ENCODE peak calls at places on chromosomes 11 and 22, in eight cellular contexts. A is T follicular helper cell; R is activated CD4-positive, alpha-beta T cell treated with anti-CD3 and anti-CD28 coated beads, Interleukin-2, amount 50 U/mL, for 1 hour; J is adipocyte; F is nephron progenitor cell; G is stimulated activated naive B cell treated with anti-CD40 and anti-IgM and Interleukin-4, amounts not matched to agents 10 μg/mL and 1 μg/mL and 100 μg/mL, for 72 hours; P is fibroblast of the conjunctiva; K is NT2/D1. V is an unnamed sample.

GRCh38 chr11:1488575-1489180 is 2.1 kb upstream of the MOB2 start:
- DNase-seq in G (no peak), F (no peak), P (no peak), R (no peak), K (no peak), J (no peak), A (no peak), V (no peak)

GRCh38 chr11:120748485-120748814 is 236.9 kb downstream of the GRIK4 start:
- DNase-seq in R (no peak), F (no peak), K (no peak), G (no peak), J (no peak), P (no peak), A (no peak), V (no peak)

GRCh38 chr11:130217133-130217631 is 57.6 kb downstream of the ST14 start:
- DNase-seq in F (no peak), A (no peak), K (no peak), R (no peak), G (no peak), J (no peak), P (no peak), V (no peak)

GRCh38 chr11:2839395-2839941 is 46.1 kb downstream of the CDKN1C start:
- DNase-seq in F (no peak), G (no peak), R (no peak), A (no peak), K (no peak), P (no peak), J (no peak), V (no peak)

GRCh38 chr11:60916669-60917206 is 2.8 kb downstream of the TMEM109 start:
- DNase-seq in K (no peak), F (no peak), R (no peak), J (no peak), P (no peak), A (no peak), G (no peak), V (no peak)

GRCh38 chr11:66100272-66101037 is 30.4 kb downstream of the PACS1 start:
- DNase-seq in J (no peak), R (peak; percentile 61), A (peak; percentile 62), P (no peak), F (no peak), G (peak; percentile 43), K (no peak), V (no peak)

GRCh38 chr11:127962416-127962815 is 624.9 kb downstream of the ETS1 start:
- DNase-seq in R (no peak), G (no peak), F (no peak), K (no peak), J (peak; percentile 2), A (no peak), P (no peak), V (no peak)

GRCh38 chr11:8917157-8917820 is 6.3 kb downstream of the AKIP1 start:
- DNase-seq in K (peak; percentile 70), G (no peak), J (peak; percentile 93), P (peak; percentile 69), R (no peak), F (peak; percentile 19), A (no peak), V (no peak)

GRCh38 chr11:130891326-130891725 is 25.0 kb downstream of the SNX19 start:
- DNase-seq in K (no peak), G (no peak), F (no peak), R (no peak), P (no peak), A (no peak), J (no peak), V (no peak)

GRCh38 chr11:127000291-127000968 is at the start of gene KIRREL3:
- DNase-seq in J (peak; percentile 77), A (no peak), R (no peak), P (no peak), G (no peak), K (no peak), F (peak; percentile 64), V (no peak)

GRCh38 chr22:29737251-29738117 is 17.7 kb downstream of the CABP7 start:
- DNase-seq in J (no peak), P (no peak), F (no peak), R (no peak), K (no peak), A (no peak), G (no peak), V (no peak)

GRCh38 chr11:93054881-93055280 is 85.4 kb downstream of the MTNR1B start:
- DNase-seq in R (no peak), J (peak; percentile 88), F (no peak), K (no peak), P (peak; percentile 94), A (no peak), G (no peak), V (no peak)

GRCh38 chr22:22085702-22086500 is 103.3 kb upstream of the TOP3B start:
- DNase-seq in P (no peak), A (no peak), K (no peak), R (no peak), G (no peak), J (no peak), F (no peak), V (no peak)

GRCh38 chr11:58905716-58906547 is 33.4 kb upstream of the GLYATL1 start:
- DNase-seq in G (no peak), A (no peak), F (peak; percentile 82), K (peak; percentile 69), P (peak; percentile 68), R (no peak), J (peak; percentile 91), V (peak; percentile 90)

GRCh38 chr11:101185985-101186384 is 56.4 kb upstream of the PGR start:
- DNase-seq in G (no peak), F (no peak), J (no peak), R (no peak), K (no peak), P (no peak), A (no peak), V (no peak)

GRCh38 chr22:30422481-30423295 is 2.9 kb upstream of the MTFP1 start:
- DNase-seq in F (no peak), J (peak; percentile 94), G (no peak), R (peak; percentile 28), P (peak; percentile 84), K (peak; percentile 43), A (no peak), V (no peak)

GRCh38 chr22:38940985-38941384 is 16.4 kb upstream of the APOBEC3A start:
- DNase-seq in F (no peak), G (no peak), P (no peak), R (no peak), A (no peak), J (no peak), K (no peak), V (no peak)

GRCh38 chr22:44256085-44256484 is 56.7 kb downstream of the SHISAL1 start:
- DNase-seq in A (no peak), P (no peak), J (no peak), R (no peak), G (no peak), K (no peak), F (no peak), V (no peak)

GRCh38 chr11:65502852-65503603 is 4.2 kb downstream of the MALAT1 start:
- DNase-seq in F (no peak), J (peak; percentile 65), G (no peak), K (no peak), A (no peak), P (no peak), R (no peak), V (no peak)